ENCODE peak calls at places on chromosomes 16 and 17, in nine cellular contexts. W is esophagus muscularis mucosa, Z is B cell, N is HCT116, Q is psoas muscle, P is choroid plexus epithelial cell, C is epithelial cell of esophagus, T is breast epithelium, S is coronary artery. M is an unnamed sample.

GRCh38 chr16:6884002-6884401 is 448.6 kb upstream of the RBFOX1 start:
- DNase-seq in W (no peak), Z (no peak), N (no peak), Q (no peak), P (no peak), C (no peak), T (no peak), S (no peak), M (no peak)

GRCh38 chr17:77516902-77517301 is 376.1 kb downstream of the SEC14L1 start:
- DNase-seq in W (no peak), Z (no peak), N (no peak), Q (no peak), P (peak; percentile 62), C (peak; percentile 52), T (no peak), S (peak; percentile 12), M (no peak)

GRCh38 chr16:64964126-64964540 is 157.7 kb downstream of the CDH11 start:
- DNase-seq in W (no peak), Z (no peak), N (no peak), Q (no peak), P (peak; percentile 82), C (peak; percentile 76), T (no peak), S (no peak), M (no peak)

GRCh38 chr16:69243479-69243878 is 56.5 kb downstream of the SNTB2 start:
- DNase-seq in W (no peak), Z (no peak), N (no peak), Q (no peak), P (peak; percentile 92), C (no peak), T (no peak), S (no peak), M (no peak)

GRCh38 chr17:48539177-48539576 is 5.7 kb downstream of the HOXB2 start:
- DNase-seq in W (no peak), Z (no peak), N (no peak), Q (no peak), P (no peak), C (peak; percentile 56), T (no peak), S (no peak), M (no peak)

GRCh38 chr16:85859818-85860125 is 39.2 kb upstream of the IRF8 start:
- DNase-seq in W (no peak), Z (no peak), N (no peak), Q (no peak), P (no peak), C (no peak), T (no peak), S (no peak), M (no peak)

GRCh38 chr16:88464447-88465318 is 11.6 kb downstream of the ZFPM1 start:
- DNase-seq in W (no peak), Z (no peak), N (no peak), Q (no peak), P (peak; percentile 92), C (no peak), T (no peak), S (no peak), M (no peak)

GRCh38 chr16:58118801-58119508 is 10.2 kb downstream of the CFAP20 start:
- DNase-seq in W (no peak), Z (no peak), N (no peak), Q (no peak), P (no peak), C (no peak), T (no peak), S (no peak), M (no peak)

GRCh38 chr16:10352262-10352661 is 33.6 kb upstream of the ATF7IP2 start:
- DNase-seq in W (no peak), Z (no peak), N (no peak), Q (no peak), P (no peak), C (no peak), T (no peak), S (no peak), M (no peak)

GRCh38 chr17:71163121-71163812 is 957.6 kb upstream of the SOX9 start:
- DNase-seq in W (no peak), Z (no peak), N (no peak), Q (no peak), P (peak; percentile 81), C (no peak), T (no peak), S (no peak), M (no peak)

GRCh38 chr17:28385037-28385797 is 13.7 kb downstream of the SARM1 start:
- DNase-seq in W (no peak), Z (no peak), N (no peak), Q (no peak), P (no peak), C (no peak), T (no peak), S (no peak), M (no peak)

GRCh38 chr17:78179372-78179771 is 7.5 kb downstream of the TK1 start:
- DNase-seq in W (no peak), Z (no peak), N (no peak), Q (peak; percentile 63), P (peak; percentile 87), C (peak; percentile 71), T (peak; percentile 73), S (peak; percentile 88), M (peak; percentile 78)

GRCh38 chr17:1035546-1036170 is 38.7 kb downstream of the TIMM22 start:
- DNase-seq in W (no peak), Z (no peak), N (no peak), Q (no peak), P (no peak), C (no peak), T (no peak), S (no peak), M (no peak)

GRCh38 chr17:17344507-17345293 is 41.5 kb downstream of the NT5M start:
- DNase-seq in W (no peak), Z (peak; percentile 25), N (no peak), Q (no peak), P (no peak), C (no peak), T (no peak), S (peak; percentile 50), M (no peak)

GRCh38 chr17:29136998-29137730 is 43.0 kb downstream of the MYO18A start:
- DNase-seq in W (no peak), Z (no peak), N (no peak), Q (no peak), P (no peak), C (peak; percentile 74), T (no peak), S (no peak), M (no peak)

GRCh38 chr16:57497121-57497520 is 10.8 kb upstream of the DOK4 start:
- DNase-seq in W (no peak), Z (no peak), N (no peak), Q (no peak), P (no peak), C (no peak), T (no peak), S (no peak), M (no peak)

GRCh38 chr16:57618306-57619132 is 9.9 kb upstream of the ADGRG1 start:
- DNase-seq in W (no peak), Z (no peak), N (no peak), Q (no peak), P (peak; percentile 20), C (peak; percentile 78), T (peak; percentile 81), S (peak; percentile 60), M (no peak)

GRCh38 chr17:69761767-69762321 is 313.2 kb upstream of the KCNJ16 start:
- DNase-seq in W (no peak), Z (no peak), N (no peak), Q (no peak), P (peak; percentile 89), C (peak; percentile 96), T (no peak), S (no peak), M (no peak)

DNA sequence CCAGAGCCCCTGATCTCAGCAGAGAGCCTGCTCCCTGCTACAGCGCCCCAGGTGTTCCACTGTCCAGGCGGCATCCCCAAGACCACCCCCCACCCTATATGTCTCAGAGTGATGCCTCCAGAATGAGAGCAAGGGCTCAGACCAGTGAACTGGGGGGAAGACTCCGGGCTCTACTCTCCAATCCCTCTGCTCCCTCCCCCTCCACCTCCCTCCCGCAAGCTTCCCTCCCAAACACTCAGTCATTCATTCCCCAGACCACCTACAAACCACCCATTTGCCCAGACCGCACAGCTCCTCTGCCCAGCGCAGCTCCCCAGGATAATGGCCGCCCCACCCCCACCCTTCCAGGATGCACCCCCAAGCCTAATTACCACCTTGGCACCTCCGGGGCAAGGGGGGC is 59.4 kb upstream of the TAC4 start:
- DNase-seq in W (no peak), Z (no peak), N (no peak), Q (no peak), P (no peak), C (no peak), T (no peak), S (no peak), M (no peak)
- TF ChIP-seq CTCF in W (no peak), Z (no peak), N (no peak), Q (no peak), P (no peak), C (no peak), T (no peak), S (no peak), M (no peak)

DNA sequence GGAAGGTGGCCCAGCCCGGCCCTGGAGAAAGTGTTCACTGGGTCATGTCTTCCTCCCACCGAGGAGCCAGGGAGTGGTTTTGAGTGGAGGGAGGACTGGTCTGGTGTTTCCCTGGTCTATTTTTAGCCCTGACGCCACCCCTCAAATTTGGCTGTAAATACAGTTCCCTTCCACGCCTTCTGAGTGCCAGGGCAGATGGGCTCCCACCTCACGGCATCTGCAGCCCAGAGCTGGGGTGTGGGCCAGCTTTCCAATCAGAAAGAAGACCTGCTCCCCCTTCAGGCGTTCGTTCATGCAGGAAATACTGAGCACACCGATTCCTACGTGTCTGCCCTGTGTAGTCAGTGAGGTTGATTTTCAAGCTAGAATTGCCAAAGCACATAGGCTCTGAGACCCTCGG is 53.7 kb downstream of the SNX20 start:
- DNase-seq in W (peak; percentile 94), Z (peak; percentile 57), N (no peak), Q (peak; percentile 38), P (peak; percentile 28), C (peak; percentile 25), T (no peak), S (no peak), M (no peak)
- TF ChIP-seq CTCF in W (peak; percentile 72), Z (peak; percentile 16), N (no peak), Q (peak; percentile 26), P (peak; percentile 42), C (peak; percentile 34), T (peak; percentile 27), S (no peak), M (no peak)

GRCh38 chr17:21168555-21168865 is 41.7 kb downstream of the DHRS7B start:
- DNase-seq in W (no peak), Z (no peak), N (no peak), Q (no peak), P (no peak), C (no peak), T (no peak), S (no peak), M (peak; percentile 69)
- TF ChIP-seq CTCF in W (no peak), Z (no peak), N (no peak), Q (no peak), P (no peak), C (no peak), T (no peak), S (no peak), M (no peak)

GRCh38 chr16:2152695-2153506 is 2.7 kb upstream of the TRAF7 start:
- DNase-seq in W (no peak), Z (no peak), N (no peak), Q (no peak), P (no peak), C (peak; percentile 35), T (no peak), S (no peak), M (no peak)
- TF ChIP-seq CTCF in W (no peak), Z (no peak), N (peak; percentile 19), Q (no peak), P (peak; percentile 6), C (no peak), T (no peak), S (no peak), M (no peak)